ENCODE peak calls at places on chromosomes 3 and 15, in four cellular contexts. L, O, D and Y are unnamed samples. For H3K4me1, the result is how much of the 10 kb centered on the place peaks cover.

GRCh38 chr15:66882251-66883020 is 180.4 kb downstream of the SMAD6 start:
- DNase-seq in L (no peak), O (no peak), D (no peak), Y (peak)

GRCh38 chr15:67049351-67050044 is 15.9 kb upstream of the SMAD3 start:
- DNase-seq in L (no peak), O (no peak), D (no peak), Y (no peak)

GRCh38 chr3:15616053-15616452 is 14.5 kb downstream of the BTD start:
- DNase-seq in L (no peak), O (no peak), D (no peak), Y (no peak)

GRCh38 chr3:134309987-134310700 is 59.5 kb upstream of the RYK start:
- DNase-seq in L (no peak), O (no peak), D (no peak), Y (no peak)

GRCh38 chr3:128501431-128501830 is 8.4 kb upstream of the GATA2 start:
- DNase-seq in L (no peak), O (no peak), D (no peak), Y (no peak)

GRCh38 chr15:41882689-41883483 is 11.0 kb downstream of the SPTBN5 start:
- DNase-seq in L (peak), O (no peak), D (no peak), Y (no peak)

GRCh38 chr3:152470893-152471292 is 202.2 kb downstream of the MBNL1 start:
- DNase-seq in L (no peak), O (no peak), D (no peak), Y (no peak)

GRCh38 chr3:44104668-44105321 is 136.9 kb upstream of the TOPAZ1 start:
- DNase-seq in L (no peak), O (peak), D (no peak), Y (no peak)

GRCh38 chr3:184156522-184156955 is 1.4 kb downstream of the DVL3 start:
- DNase-seq in L (no peak), O (no peak), D (no peak), Y (peak)

GRCh38 chr15:69525543-69525942 is 72.9 kb downstream of the RPLP1 start:
- DNase-seq in L (no peak), O (no peak), D (no peak), Y (no peak)

GRCh38 chr3:102756706-102757105 is 321.9 kb downstream of the ZPLD1 start:
- DNase-seq in L (no peak), O (no peak), D (no peak), Y (no peak)

GRCh38 chr15:39459538-39459937 is 121.3 kb upstream of the THBS1 start:
- DNase-seq in L (no peak), O (no peak), D (no peak), Y (no peak)

GRCh38 chr15:90594297-90594696 is 64.6 kb downstream of the CRTC3 start:
- DNase-seq in L (peak), O (no peak), D (peak), Y (peak)

GRCh38 chr3:186259612-186260383 is 102.2 kb downstream of the DGKG start:
- DNase-seq in L (peak), O (peak), D (peak), Y (peak)

GRCh38 chr3:40451551-40451950 is 5.6 kb upstream of the RPL14 start:
- DNase-seq in L (no peak), O (no peak), D (no peak), Y (no peak)

GRCh38 chr3:40452876-40453730 is 4.0 kb upstream of the RPL14 start:
- DNase-seq in L (peak), O (peak), D (peak), Y (peak)

GRCh38 chr3:40450438-40450837 is 6.7 kb upstream of the RPL14 start:
- DNase-seq in L (no peak), O (no peak), D (no peak), Y (no peak)

GRCh38 chr3:40452562-40452875 is 4.6 kb upstream of the RPL14 start:
- DNase-seq in L (no peak), O (no peak), D (no peak), Y (no peak)

GRCh38 chr3:40452057-40452456 is 5.1 kb upstream of the RPL14 start:
- DNase-seq in L (no peak), O (no peak), D (no peak), Y (no peak)
- H3K4me3 ChIP-seq in L (peak), O (peak), D (peak), Y (no peak)

DNA sequence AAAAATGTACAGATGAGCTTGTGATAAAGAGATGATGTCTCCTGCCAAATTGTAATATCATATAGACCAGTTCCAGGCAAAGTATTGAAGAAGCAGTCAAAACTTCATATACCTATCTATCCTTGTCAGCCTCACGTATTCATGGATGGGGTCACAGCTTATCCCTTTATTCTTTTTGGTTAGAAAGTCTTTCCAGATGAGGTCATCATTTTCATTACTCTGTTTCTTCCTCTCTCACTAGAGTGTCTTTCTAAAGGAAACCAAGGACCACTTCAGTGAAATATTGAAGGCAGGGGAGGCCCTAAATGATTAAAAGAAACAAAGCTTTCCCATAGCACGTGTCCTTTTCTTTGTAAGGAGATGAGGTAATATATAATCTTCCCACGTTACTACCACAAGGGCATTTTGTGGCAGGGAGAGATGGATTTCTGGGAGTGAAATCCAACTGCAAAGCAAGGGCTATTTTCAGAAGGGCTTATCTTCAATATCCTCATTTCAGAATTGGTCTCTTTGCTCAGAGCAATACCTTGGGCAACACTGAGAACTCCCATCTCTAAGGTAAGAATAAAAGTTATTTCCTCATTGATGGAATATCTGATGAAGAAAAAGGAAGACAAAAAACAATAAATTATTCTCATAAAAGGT is 260.2 kb downstream of the TIGIT start:
- DNase-seq in L (no peak), O (no peak), D (no peak), Y (no peak)
- H3K4me1 ChIP-seq in L (under half), O (half or more), D (under half), Y (half or more)

GRCh38 chr3:39150170-39150802 is 3.1 kb downstream of the CSRNP1 start:
- DNase-seq in L (no peak), O (no peak), D (no peak), Y (no peak)
- TF ChIP-seq CTCF in L (peak), O (no peak), D (no peak), Y (peak)

DNA sequence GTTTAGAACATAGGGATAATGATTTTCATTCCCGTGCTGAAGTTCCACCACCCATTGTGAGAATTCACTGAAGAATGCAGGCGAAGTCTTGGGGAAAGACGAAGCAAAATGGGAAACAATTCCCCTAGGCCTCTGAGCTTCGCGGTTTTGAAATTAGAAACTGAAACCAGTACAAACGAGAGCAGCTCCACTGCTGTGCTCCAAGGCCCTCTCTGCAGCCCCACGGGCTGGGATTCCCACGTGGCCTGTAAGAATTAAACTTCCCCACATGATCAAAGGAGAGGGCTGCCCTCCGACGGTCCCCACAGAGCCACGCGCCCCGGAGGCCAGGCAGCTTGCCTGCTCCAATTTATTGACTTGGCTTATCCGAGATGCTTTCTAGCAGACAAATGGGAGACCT is 143.9 kb downstream of the GREM1 start:
- DNase-seq in L (no peak), O (no peak), D (no peak), Y (no peak)
- H3K4me3 ChIP-seq in L (no peak), O (no peak), D (no peak), Y (no peak)